ENCODE peak calls at places on chromosome 1, in five cellular contexts. One of them, this sample, is unnamed.

GRCh38 chr1:51063121-51063520 is 38.9 kb upstream of the C1orf185 start:
- DNase-seq in spleen: no peak
- DNase-seq in IMR-90: peak; percentile 81
- DNase-seq in fibroblast of lung: peak; percentile 53
- DNase-seq in AG04449: peak; percentile 77
- DNase-seq in this sample: peak; percentile 36

GRCh38 chr1:150259758-150260669 is 2.4 kb downstream of the CA14 start:
- DNase-seq in spleen: no peak
- DNase-seq in IMR-90: no peak
- DNase-seq in fibroblast of lung: no peak
- DNase-seq in AG04449: no peak
- DNase-seq in this sample: peak; percentile 63

GRCh38 chr1:115783311-115783710 is 14.8 kb upstream of the CASQ2 start:
- DNase-seq in spleen: no peak
- DNase-seq in IMR-90: no peak
- DNase-seq in fibroblast of lung: no peak
- DNase-seq in AG04449: no peak
- DNase-seq in this sample: no peak

GRCh38 chr1:48092401-48092800 is 95.2 kb upstream of the TRABD2B start:
- DNase-seq in spleen: no peak
- DNase-seq in IMR-90: no peak
- DNase-seq in fibroblast of lung: no peak
- DNase-seq in AG04449: no peak
- DNase-seq in this sample: no peak

GRCh38 chr1:233061265-233061664 is 110.9 kb downstream of the NTPCR start:
- DNase-seq in spleen: no peak
- DNase-seq in IMR-90: no peak
- DNase-seq in fibroblast of lung: no peak
- DNase-seq in AG04449: no peak
- DNase-seq in this sample: no peak

GRCh38 chr1:113253979-113254378 is 136.3 kb upstream of the MAGI3 start:
- DNase-seq in spleen: no peak
- DNase-seq in IMR-90: no peak
- DNase-seq in fibroblast of lung: no peak
- DNase-seq in AG04449: no peak
- DNase-seq in this sample: no peak

GRCh38 chr1:185401019-185401418 is 84.0 kb upstream of the IVNS1ABP start:
- DNase-seq in spleen: no peak
- DNase-seq in IMR-90: peak; percentile 11
- DNase-seq in fibroblast of lung: no peak
- DNase-seq in AG04449: peak; percentile 34
- DNase-seq in this sample: no peak

GRCh38 chr1:210250665-210250997 is 18.0 kb downstream of the SERTAD4 start:
- DNase-seq in spleen: no peak
- DNase-seq in IMR-90: no peak
- DNase-seq in fibroblast of lung: no peak
- DNase-seq in AG04449: no peak
- DNase-seq in this sample: peak; percentile 39

GRCh38 chr1:203342192-203342940 is 8.6 kb downstream of the FMOD start:
- DNase-seq in spleen: no peak
- DNase-seq in IMR-90: peak; percentile 38
- DNase-seq in fibroblast of lung: peak; percentile 42
- DNase-seq in AG04449: no peak
- DNase-seq in this sample: peak; percentile 64

GRCh38 chr1:70468180-70468579 is 57.1 kb downstream of the CTH start:
- DNase-seq in spleen: no peak
- DNase-seq in IMR-90: no peak
- DNase-seq in fibroblast of lung: no peak
- DNase-seq in AG04449: no peak
- DNase-seq in this sample: no peak

GRCh38 chr1:33997127-33998047 is 133.5 kb downstream of the HMGB4 start:
- DNase-seq in spleen: no peak
- DNase-seq in IMR-90: no peak
- DNase-seq in fibroblast of lung: no peak
- DNase-seq in AG04449: no peak
- DNase-seq in this sample: no peak

GRCh38 chr1:182604128-182604834 is at the start of gene RGS16:
- DNase-seq in spleen: peak; percentile 98
- DNase-seq in IMR-90: peak; percentile 62
- DNase-seq in fibroblast of lung: peak; percentile 75
- DNase-seq in AG04449: no peak
- DNase-seq in this sample: peak; percentile 95

GRCh38 chr1:220123889-220124288 is 30.0 kb downstream of the IARS2 start:
- DNase-seq in spleen: no peak
- DNase-seq in IMR-90: no peak
- DNase-seq in fibroblast of lung: no peak
- DNase-seq in AG04449: no peak
- DNase-seq in this sample: peak; percentile 35
- TF ChIP-seq CTCF in spleen: no peak
- TF ChIP-seq CTCF in IMR-90: peak; percentile 24
- TF ChIP-seq CTCF in fibroblast of lung: peak; percentile 39
- TF ChIP-seq CTCF in AG04449: no peak
- TF ChIP-seq CTCF in this sample: peak; percentile 44

DNA sequence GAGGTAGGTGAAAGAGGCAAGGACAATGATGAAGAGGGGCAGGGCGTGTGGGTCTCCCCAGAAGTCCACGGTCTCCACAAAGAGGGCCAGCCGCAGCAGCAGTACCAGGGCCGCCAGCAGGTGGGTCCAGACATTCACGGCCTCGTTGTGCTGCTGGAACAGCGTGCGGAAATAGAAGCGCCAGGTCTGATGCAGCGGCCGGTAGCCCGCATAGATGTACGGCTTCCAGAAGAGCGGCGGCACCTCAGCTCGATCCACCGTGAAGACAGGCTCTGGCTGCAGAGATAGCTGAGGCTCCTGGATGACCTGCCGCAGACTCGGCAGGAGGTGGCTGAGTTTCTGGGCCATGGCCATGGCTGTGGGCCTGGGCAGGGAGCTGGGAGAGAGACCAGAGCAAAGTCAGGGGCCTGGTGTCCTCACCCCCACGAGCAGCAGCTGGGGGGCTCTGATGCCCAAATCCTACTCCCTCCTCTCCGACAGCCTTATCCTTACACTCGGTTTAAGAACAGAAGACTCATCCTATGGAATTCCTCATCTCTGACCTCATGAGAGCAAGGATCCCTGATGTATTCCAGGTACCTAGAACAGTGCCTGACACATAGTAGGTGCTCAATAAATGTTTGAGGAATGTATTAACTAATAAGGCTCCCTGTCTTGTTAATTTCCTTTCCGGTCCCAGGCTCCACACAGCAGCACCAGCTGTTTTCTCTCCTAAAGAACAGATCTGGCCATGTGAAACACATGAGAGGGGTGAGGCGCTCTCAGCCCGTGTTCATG is 4.4 kb upstream of the AUNIP start:
- DNase-seq in spleen: no peak
- DNase-seq in IMR-90: no peak
- DNase-seq in fibroblast of lung: no peak
- DNase-seq in AG04449: no peak
- DNase-seq in this sample: no peak
- TF ChIP-seq CTCF in spleen: no peak
- TF ChIP-seq CTCF in IMR-90: no peak
- TF ChIP-seq CTCF in fibroblast of lung: no peak
- TF ChIP-seq CTCF in AG04449: no peak
- TF ChIP-seq CTCF in this sample: no peak

GRCh38 chr1:41586230-41586629 is 101.7 kb upstream of the EDN2 start:
- DNase-seq in spleen: no peak
- DNase-seq in IMR-90: no peak
- DNase-seq in fibroblast of lung: no peak
- DNase-seq in AG04449: no peak
- DNase-seq in this sample: no peak

GRCh38 chr1:41582851-41583657 is 98.6 kb upstream of the EDN2 start:
- DNase-seq in spleen: no peak
- DNase-seq in IMR-90: no peak
- DNase-seq in fibroblast of lung: no peak
- DNase-seq in AG04449: no peak
- DNase-seq in this sample: no peak

GRCh38 chr1:41582351-41582750 is 97.9 kb upstream of the EDN2 start:
- DNase-seq in spleen: no peak
- DNase-seq in IMR-90: no peak
- DNase-seq in fibroblast of lung: no peak
- DNase-seq in AG04449: no peak
- DNase-seq in this sample: no peak

GRCh38 chr1:41582004-41582325 is 97.5 kb upstream of the EDN2 start:
- DNase-seq in spleen: no peak
- DNase-seq in IMR-90: no peak
- DNase-seq in fibroblast of lung: no peak
- DNase-seq in AG04449: no peak
- DNase-seq in this sample: no peak

DNA sequence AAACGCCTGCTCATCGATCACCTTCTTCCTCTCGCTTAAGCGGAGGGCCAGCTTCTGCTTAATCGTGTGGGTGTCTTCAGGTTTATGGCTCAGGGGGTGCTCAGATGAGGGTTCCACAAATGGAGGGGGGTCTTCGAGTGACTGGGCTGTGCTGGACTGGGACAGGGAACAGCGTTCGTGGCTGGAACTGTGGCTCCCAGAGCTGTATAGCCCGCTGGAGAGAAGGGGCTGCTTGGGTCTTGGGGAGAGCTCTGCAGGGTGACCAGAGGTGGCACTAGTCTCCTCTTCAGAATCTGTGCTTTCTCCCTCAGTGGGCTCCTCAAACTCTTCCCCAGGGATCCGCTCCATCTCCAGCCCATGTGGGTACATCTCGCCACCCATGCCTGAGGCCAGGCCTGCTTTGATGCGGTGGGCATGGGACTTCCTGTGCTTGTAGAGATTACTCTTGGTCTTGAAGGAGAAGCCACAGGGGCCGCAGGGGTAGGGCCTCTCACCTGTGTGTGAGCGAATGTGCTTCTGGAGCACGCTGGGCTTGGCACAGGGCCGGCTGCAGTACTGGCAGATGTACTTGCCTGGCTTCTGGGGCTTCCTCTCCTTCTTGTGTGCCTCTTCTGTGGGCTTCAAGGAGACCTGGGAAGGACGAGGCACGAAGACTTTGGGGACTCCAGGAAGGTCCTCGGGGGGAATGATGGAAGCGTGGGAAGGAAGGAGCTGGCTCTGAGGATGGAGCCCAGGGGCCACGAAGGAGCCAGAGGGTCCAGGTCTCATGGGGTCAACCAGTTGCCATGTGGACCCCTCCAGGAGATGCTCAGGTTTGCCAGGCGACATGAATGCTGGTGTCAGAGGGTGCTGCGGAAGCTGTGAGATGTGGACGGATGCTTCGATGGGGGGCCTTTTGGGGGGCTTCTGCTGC is 99.4 kb upstream of the EDN2 start:
- DNase-seq in spleen: no peak
- DNase-seq in IMR-90: no peak
- DNase-seq in fibroblast of lung: no peak
- DNase-seq in AG04449: no peak
- DNase-seq in this sample: no peak
- TF ChIP-seq CTCF in spleen: no peak
- TF ChIP-seq CTCF in IMR-90: no peak
- TF ChIP-seq CTCF in fibroblast of lung: no peak
- TF ChIP-seq CTCF in AG04449: no peak
- TF ChIP-seq CTCF in this sample: no peak

DNA sequence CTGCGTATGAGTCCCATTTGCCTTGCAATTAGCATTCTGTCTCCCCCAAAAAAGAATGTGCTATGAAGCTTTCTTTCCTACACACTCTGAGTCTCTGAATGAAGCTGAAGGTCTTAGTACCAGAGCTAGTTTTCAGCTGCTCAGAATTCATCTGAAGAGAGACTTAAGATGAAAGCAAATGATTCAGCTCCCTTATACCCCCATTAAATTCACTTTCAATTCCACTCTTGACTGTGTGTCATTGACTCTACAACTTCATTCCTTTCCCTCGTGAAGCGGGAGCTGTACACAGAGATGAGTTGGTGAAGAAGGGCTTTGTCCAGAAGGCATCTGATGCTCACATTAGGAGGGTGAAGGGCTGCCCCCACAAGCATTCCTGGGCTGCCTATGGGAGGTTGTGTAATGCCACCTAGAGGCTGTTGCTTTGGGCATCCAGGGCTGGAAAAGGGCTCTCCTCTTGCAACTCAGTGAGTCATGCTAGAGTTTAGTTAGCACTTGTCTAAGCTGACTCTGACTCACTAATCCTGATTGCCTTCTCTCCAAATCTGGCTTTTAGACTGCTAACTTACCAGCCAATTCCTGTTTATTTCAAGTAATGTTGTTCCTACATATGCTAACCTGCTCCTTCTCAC is 1.8 kb downstream of the SPRR1B start:
- DNase-seq in spleen: no peak
- DNase-seq in IMR-90: peak; percentile 48
- DNase-seq in fibroblast of lung: peak; percentile 17
- DNase-seq in AG04449: peak; percentile 28
- DNase-seq in this sample: peak; percentile 80
- TF ChIP-seq CTCF in spleen: no peak
- TF ChIP-seq CTCF in IMR-90: peak; percentile 30
- TF ChIP-seq CTCF in fibroblast of lung: no peak
- TF ChIP-seq CTCF in AG04449: peak; percentile 26
- TF ChIP-seq CTCF in this sample: peak; percentile 67

DNA sequence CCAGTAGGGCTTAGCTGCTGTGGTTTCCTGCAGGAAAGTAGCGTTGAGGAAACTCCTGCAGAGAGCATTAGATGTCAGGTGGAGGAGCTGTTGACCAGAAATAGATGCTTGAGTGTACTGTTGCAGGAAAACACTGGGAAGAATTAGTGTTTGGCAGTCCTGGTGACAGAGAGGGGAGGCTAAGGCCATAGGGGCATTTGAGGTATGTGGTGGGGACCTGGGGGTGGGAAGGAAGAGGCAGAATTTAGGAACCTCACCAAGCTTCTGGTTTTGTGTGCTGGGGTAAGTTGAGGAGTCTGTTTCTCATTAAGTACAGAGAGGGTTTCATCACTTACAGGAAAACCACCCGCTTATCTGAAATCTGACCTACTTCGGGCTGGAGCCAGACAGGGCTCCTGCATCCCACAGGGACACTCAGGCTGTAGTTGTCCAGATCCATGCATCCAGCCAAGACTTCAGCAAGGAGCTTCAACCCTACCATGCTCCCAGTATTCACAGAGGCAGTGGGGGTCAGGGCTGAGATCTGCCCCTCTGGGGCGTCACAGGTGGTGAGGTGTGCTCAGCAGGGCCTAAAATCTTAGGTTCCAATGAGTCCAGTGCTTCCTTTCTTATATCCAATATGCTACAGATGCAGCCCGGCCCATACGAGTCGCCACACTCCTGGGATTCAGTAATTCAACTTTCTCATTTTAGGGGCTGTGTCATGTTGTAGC is 15.1 kb downstream of the SH2D2A start:
- DNase-seq in spleen: no peak
- DNase-seq in IMR-90: peak; percentile 54
- DNase-seq in fibroblast of lung: peak; percentile 30
- DNase-seq in AG04449: peak; percentile 87
- DNase-seq in this sample: no peak
- TF ChIP-seq CTCF in spleen: no peak
- TF ChIP-seq CTCF in IMR-90: peak; percentile 19
- TF ChIP-seq CTCF in fibroblast of lung: peak; percentile 13
- TF ChIP-seq CTCF in AG04449: peak; percentile 58
- TF ChIP-seq CTCF in this sample: no peak

This sample was measured in Calu3.